ENCODE peak calls at places on chromosomes 4 and X, in seven cellular contexts. One of them, this sample, is unnamed.

GRCh38 chrX:69361286-69361926 is 142.7 kb upstream of the NALF2 start:
- DNase-seq in left ventricle myocardium superior: peak
- DNase-seq in endothelial cell of umbilical vein: no peak
- DNase-seq in psoas muscle: no peak
- DNase-seq in uterus: peak
- DNase-seq in germinal center: no peak
- DNase-seq in BE2C: peak
- DNase-seq in this sample: no peak

GRCh38 chrX:13029341-13029740 is 15.1 kb downstream of the FAM9C start:
- DNase-seq in psoas muscle: peak
- DNase-seq in BE2C: no peak
- DNase-seq in endothelial cell of umbilical vein: no peak
- DNase-seq in germinal center: no peak
- DNase-seq in uterus: peak
- DNase-seq in left ventricle myocardium superior: peak
- DNase-seq in this sample: peak

GRCh38 chr4:8763966-8764901 is 107.4 kb downstream of the HMX1 start:
- DNase-seq in BE2C: peak
- DNase-seq in psoas muscle: no peak
- DNase-seq in uterus: no peak
- DNase-seq in left ventricle myocardium superior: peak
- DNase-seq in germinal center: no peak
- DNase-seq in endothelial cell of umbilical vein: no peak
- DNase-seq in this sample: peak

GRCh38 chr4:46886711-46887110 is 22.3 kb downstream of the COX7B2 start:
- DNase-seq in uterus: no peak
- DNase-seq in endothelial cell of umbilical vein: peak
- DNase-seq in left ventricle myocardium superior: no peak
- DNase-seq in psoas muscle: no peak
- DNase-seq in germinal center: no peak
- DNase-seq in BE2C: no peak
- DNase-seq in this sample: no peak

GRCh38 chrX:15334561-15334960 is 762 bp downstream of the PIGA start:
- DNase-seq in germinal center: peak
- DNase-seq in psoas muscle: no peak
- DNase-seq in left ventricle myocardium superior: no peak
- DNase-seq in BE2C: no peak
- DNase-seq in uterus: no peak
- DNase-seq in endothelial cell of umbilical vein: no peak
- DNase-seq in this sample: no peak

GRCh38 chrX:71996826-71997225 is 86.2 kb downstream of the NHSL2 start:
- DNase-seq in uterus: peak
- DNase-seq in germinal center: no peak
- DNase-seq in endothelial cell of umbilical vein: no peak
- DNase-seq in left ventricle myocardium superior: peak
- DNase-seq in psoas muscle: peak
- DNase-seq in BE2C: no peak
- DNase-seq in this sample: no peak

GRCh38 chr4:54872246-54872645 is 214.5 kb downstream of the KIT start:
- DNase-seq in germinal center: no peak
- DNase-seq in endothelial cell of umbilical vein: no peak
- DNase-seq in uterus: no peak
- DNase-seq in psoas muscle: no peak
- DNase-seq in left ventricle myocardium superior: no peak
- DNase-seq in BE2C: no peak
- DNase-seq in this sample: no peak

GRCh38 chr4:80424225-80424581 is 88.7 kb downstream of the CFAP299 start:
- DNase-seq in BE2C: no peak
- DNase-seq in germinal center: no peak
- DNase-seq in endothelial cell of umbilical vein: no peak
- DNase-seq in left ventricle myocardium superior: no peak
- DNase-seq in psoas muscle: no peak
- DNase-seq in uterus: no peak
- DNase-seq in this sample: no peak

GRCh38 chr4:106676173-106676921 is 307.8 kb upstream of the GIMD1 start:
- DNase-seq in psoas muscle: no peak
- DNase-seq in left ventricle myocardium superior: no peak
- DNase-seq in endothelial cell of umbilical vein: no peak
- DNase-seq in uterus: no peak
- DNase-seq in BE2C: no peak
- DNase-seq in germinal center: no peak
- DNase-seq in this sample: no peak

GRCh38 chrX:13463608-13464007 is 105.8 kb upstream of the EGFL6 start:
- DNase-seq in germinal center: no peak
- DNase-seq in BE2C: no peak
- DNase-seq in left ventricle myocardium superior: peak
- DNase-seq in endothelial cell of umbilical vein: peak
- DNase-seq in psoas muscle: peak
- DNase-seq in uterus: peak
- DNase-seq in this sample: no peak

GRCh38 chr4:54169176-54169575 is 59.9 kb upstream of the PDGFRA start:
- DNase-seq in psoas muscle: no peak
- DNase-seq in BE2C: no peak
- DNase-seq in uterus: no peak
- DNase-seq in germinal center: no peak
- DNase-seq in left ventricle myocardium superior: no peak
- DNase-seq in endothelial cell of umbilical vein: no peak
- DNase-seq in this sample: no peak

GRCh38 chr4:128600996-128601857 is 208.3 kb upstream of the JADE1 start:
- DNase-seq in BE2C: peak
- DNase-seq in left ventricle myocardium superior: peak
- DNase-seq in psoas muscle: peak
- DNase-seq in uterus: peak
- DNase-seq in endothelial cell of umbilical vein: peak
- DNase-seq in germinal center: no peak
- DNase-seq in this sample: no peak

GRCh38 chrX:48786341-48786800 is at the start of gene GATA1:
- DNase-seq in germinal center: no peak
- DNase-seq in BE2C: no peak
- DNase-seq in uterus: no peak
- DNase-seq in endothelial cell of umbilical vein: no peak
- DNase-seq in psoas muscle: no peak
- DNase-seq in left ventricle myocardium superior: no peak
- DNase-seq in this sample: no peak

GRCh38 chr4:7238300-7238960 is 46.1 kb downstream of the SORCS2 start:
- DNase-seq in psoas muscle: no peak
- DNase-seq in germinal center: no peak
- DNase-seq in BE2C: peak
- DNase-seq in endothelial cell of umbilical vein: no peak
- DNase-seq in uterus: no peak
- DNase-seq in left ventricle myocardium superior: no peak
- DNase-seq in this sample: no peak

GRCh38 chrX:46500054-46500453 is 45.2 kb downstream of the ZNF674 start:
- DNase-seq in BE2C: no peak
- DNase-seq in left ventricle myocardium superior: no peak
- DNase-seq in psoas muscle: no peak
- DNase-seq in uterus: no peak
- DNase-seq in endothelial cell of umbilical vein: no peak
- DNase-seq in germinal center: no peak
- DNase-seq in this sample: no peak

GRCh38 chrX:129115935-129116334 is 407.4 kb downstream of the SMARCA1 start:
- DNase-seq in psoas muscle: no peak
- DNase-seq in BE2C: no peak
- DNase-seq in endothelial cell of umbilical vein: no peak
- DNase-seq in left ventricle myocardium superior: no peak
- DNase-seq in uterus: no peak
- DNase-seq in germinal center: no peak
- DNase-seq in this sample: no peak

GRCh38 chr4:1398686-1399507 is 7.3 kb downstream of the NKX1-1 start:
- DNase-seq in germinal center: no peak
- DNase-seq in endothelial cell of umbilical vein: no peak
- DNase-seq in uterus: peak
- DNase-seq in left ventricle myocardium superior: peak
- DNase-seq in psoas muscle: no peak
- DNase-seq in BE2C: peak
- DNase-seq in this sample: peak

GRCh38 chr4:109411964-109412363 is 21.7 kb upstream of the SEC24B start:
- DNase-seq in BE2C: peak
- DNase-seq in left ventricle myocardium superior: peak
- DNase-seq in psoas muscle: peak
- DNase-seq in germinal center: no peak
- DNase-seq in endothelial cell of umbilical vein: peak
- DNase-seq in uterus: no peak
- DNase-seq in this sample: no peak

GRCh38 chr4:6360385-6360784 is 90.7 kb downstream of the WFS1 start:
- DNase-seq in germinal center: no peak
- DNase-seq in BE2C: peak
- DNase-seq in left ventricle myocardium superior: no peak
- DNase-seq in endothelial cell of umbilical vein: no peak
- DNase-seq in uterus: no peak
- DNase-seq in psoas muscle: no peak
- DNase-seq in this sample: peak

GRCh38 chrX:153361781-153362397 is 27.9 kb downstream of the ZNF275 start:
- DNase-seq in uterus: no peak
- DNase-seq in BE2C: no peak
- DNase-seq in psoas muscle: no peak
- DNase-seq in endothelial cell of umbilical vein: no peak
- DNase-seq in left ventricle myocardium superior: no peak
- DNase-seq in germinal center: no peak
- DNase-seq in this sample: no peak

GRCh38 chr4:102754044-102754443 is 6.7 kb downstream of the MANBA start:
- DNase-seq in uterus: no peak
- DNase-seq in endothelial cell of umbilical vein: no peak
- DNase-seq in BE2C: no peak
- DNase-seq in psoas muscle: no peak
- DNase-seq in left ventricle myocardium superior: no peak
- DNase-seq in germinal center: no peak
- DNase-seq in this sample: no peak

GRCh38 chr4:48799157-48799556 is 19.1 kb upstream of the FRYL start:
- DNase-seq in BE2C: no peak
- DNase-seq in germinal center: no peak
- DNase-seq in uterus: no peak
- DNase-seq in psoas muscle: no peak
- DNase-seq in endothelial cell of umbilical vein: no peak
- DNase-seq in left ventricle myocardium superior: no peak
- DNase-seq in this sample: no peak

GRCh38 chr4:115101675-115102074 is 11.7 kb downstream of the NDST4 start:
- DNase-seq in germinal center: no peak
- DNase-seq in psoas muscle: no peak
- DNase-seq in endothelial cell of umbilical vein: no peak
- DNase-seq in uterus: no peak
- DNase-seq in BE2C: no peak
- DNase-seq in left ventricle myocardium superior: no peak
- DNase-seq in this sample: no peak

GRCh38 chr4:92445127-92445526 is 141.4 kb downstream of the GRID2 start:
- DNase-seq in endothelial cell of umbilical vein: no peak
- DNase-seq in BE2C: no peak
- DNase-seq in uterus: no peak
- DNase-seq in psoas muscle: no peak
- DNase-seq in left ventricle myocardium superior: no peak
- DNase-seq in germinal center: no peak
- DNase-seq in this sample: no peak

GRCh38 chr4:76589402-76589801 is 154.4 kb downstream of the SHROOM3 start:
- DNase-seq in BE2C: no peak
- DNase-seq in psoas muscle: no peak
- DNase-seq in left ventricle myocardium superior: no peak
- DNase-seq in endothelial cell of umbilical vein: no peak
- DNase-seq in uterus: no peak
- DNase-seq in germinal center: no peak
- DNase-seq in this sample: no peak

GRCh38 chr4:86652332-86652932 is 58.3 kb downstream of the PTPN13 start:
- DNase-seq in germinal center: no peak
- DNase-seq in left ventricle myocardium superior: no peak
- DNase-seq in endothelial cell of umbilical vein: no peak
- DNase-seq in BE2C: no peak
- DNase-seq in uterus: no peak
- DNase-seq in psoas muscle: no peak
- DNase-seq in this sample: no peak

GRCh38 chr4:150211016-150211415 is 132.8 kb downstream of the DCLK2 start:
- DNase-seq in psoas muscle: no peak
- DNase-seq in endothelial cell of umbilical vein: no peak
- DNase-seq in germinal center: no peak
- DNase-seq in left ventricle myocardium superior: peak
- DNase-seq in BE2C: no peak
- DNase-seq in uterus: no peak
- DNase-seq in this sample: no peak

GRCh38 chrX:153590961-153591956 is 7.7 kb downstream of the CCNQ start:
- DNase-seq in psoas muscle: no peak
- DNase-seq in germinal center: peak
- DNase-seq in BE2C: no peak
- DNase-seq in endothelial cell of umbilical vein: no peak
- DNase-seq in left ventricle myocardium superior: no peak
- DNase-seq in uterus: no peak
- DNase-seq in this sample: no peak

GRCh38 chr4:57071340-57071739 is 38.8 kb downstream of the IGFBP7 start:
- DNase-seq in germinal center: no peak
- DNase-seq in uterus: peak
- DNase-seq in psoas muscle: peak
- DNase-seq in left ventricle myocardium superior: peak
- DNase-seq in BE2C: no peak
- DNase-seq in endothelial cell of umbilical vein: no peak
- DNase-seq in this sample: no peak

GRCh38 chrX:24097741-24098140 is 43.0 kb downstream of the EIF2S3 start:
- DNase-seq in endothelial cell of umbilical vein: no peak
- DNase-seq in left ventricle myocardium superior: no peak
- DNase-seq in uterus: no peak
- DNase-seq in germinal center: no peak
- DNase-seq in BE2C: no peak
- DNase-seq in psoas muscle: no peak
- DNase-seq in this sample: no peak

GRCh38 chr4:122788935-122789334 is 37.7 kb upstream of the FGF2 start:
- DNase-seq in left ventricle myocardium superior: no peak
- DNase-seq in uterus: no peak
- DNase-seq in germinal center: no peak
- DNase-seq in BE2C: no peak
- DNase-seq in endothelial cell of umbilical vein: no peak
- DNase-seq in psoas muscle: no peak
- DNase-seq in this sample: no peak

GRCh38 chr4:173793937-173794510 is 264.0 kb upstream of the HAND2 start:
- DNase-seq in psoas muscle: no peak
- DNase-seq in left ventricle myocardium superior: no peak
- DNase-seq in uterus: no peak
- DNase-seq in germinal center: no peak
- DNase-seq in BE2C: no peak
- DNase-seq in endothelial cell of umbilical vein: no peak
- DNase-seq in this sample: no peak

GRCh38 chrX:29948653-29949052 is 266.7 kb upstream of the MAGEB2 start:
- DNase-seq in psoas muscle: no peak
- DNase-seq in uterus: no peak
- DNase-seq in endothelial cell of umbilical vein: peak
- DNase-seq in BE2C: no peak
- DNase-seq in germinal center: no peak
- DNase-seq in left ventricle myocardium superior: no peak
- DNase-seq in this sample: no peak

This sample was measured in right lobe of liver.